ENCODE peak calls at places on chromosomes 5 and 9, in seven cellular contexts. One of them, this sample, is unnamed.
A peak's percentile ranks its signal among the peaks of the same experiment; 100 is the strongest.

GRCh38 chr5:149219584-149219983 is 52.1 kb upstream of the AFAP1L1 start:
- DNase-seq in astrocyte of the cerebellum: no peak
- DNase-seq in heart right ventricle: no peak
- DNase-seq in retinal pigment epithelial cell: no peak
- DNase-seq in A549: no peak
- DNase-seq in HFFc6: no peak
- DNase-seq in PC-3: no peak
- DNase-seq in this sample: no peak

GRCh38 chr5:172540099-172540870 is 86.0 kb upstream of the SH3PXD2B start:
- DNase-seq in astrocyte of the cerebellum: no peak
- DNase-seq in heart right ventricle: peak; percentile 2
- DNase-seq in retinal pigment epithelial cell: no peak
- DNase-seq in A549: no peak
- DNase-seq in HFFc6: no peak
- DNase-seq in PC-3: no peak
- DNase-seq in this sample: no peak

GRCh38 chr9:124964604-124965003 is 23.7 kb upstream of the GOLGA1 start:
- DNase-seq in astrocyte of the cerebellum: no peak
- DNase-seq in heart right ventricle: no peak
- DNase-seq in retinal pigment epithelial cell: no peak
- DNase-seq in A549: no peak
- DNase-seq in HFFc6: no peak
- DNase-seq in PC-3: no peak
- DNase-seq in this sample: no peak

GRCh38 chr5:1507961-1508678 is 15.6 kb downstream of the LPCAT1 start:
- DNase-seq in astrocyte of the cerebellum: no peak
- DNase-seq in heart right ventricle: no peak
- DNase-seq in retinal pigment epithelial cell: no peak
- DNase-seq in A549: no peak
- DNase-seq in HFFc6: no peak
- DNase-seq in PC-3: no peak
- DNase-seq in this sample: no peak

GRCh38 chr5:77770293-77771005 is 5.7 kb downstream of the TBCA start:
- DNase-seq in astrocyte of the cerebellum: no peak
- DNase-seq in heart right ventricle: no peak
- DNase-seq in retinal pigment epithelial cell: no peak
- DNase-seq in A549: no peak
- DNase-seq in HFFc6: no peak
- DNase-seq in PC-3: peak; percentile 39
- DNase-seq in this sample: no peak

GRCh38 chr5:180641566-180641900 is 7.9 kb downstream of the FLT4 start:
- DNase-seq in astrocyte of the cerebellum: no peak
- DNase-seq in heart right ventricle: no peak
- DNase-seq in retinal pigment epithelial cell: no peak
- DNase-seq in A549: no peak
- DNase-seq in HFFc6: no peak
- DNase-seq in PC-3: no peak
- DNase-seq in this sample: no peak

GRCh38 chr5:102691434-102691833 is 63.7 kb upstream of the PAM start:
- DNase-seq in astrocyte of the cerebellum: no peak
- DNase-seq in heart right ventricle: no peak
- DNase-seq in retinal pigment epithelial cell: no peak
- DNase-seq in A549: no peak
- DNase-seq in HFFc6: no peak
- DNase-seq in PC-3: no peak
- DNase-seq in this sample: no peak

GRCh38 chr9:78074385-78075291 is 43.0 kb upstream of the GNAQ start:
- DNase-seq in astrocyte of the cerebellum: no peak
- DNase-seq in heart right ventricle: no peak
- DNase-seq in retinal pigment epithelial cell: no peak
- DNase-seq in A549: no peak
- DNase-seq in HFFc6: no peak
- DNase-seq in PC-3: peak; percentile 38
- DNase-seq in this sample: no peak

GRCh38 chr5:74394924-74395880 is 245.3 kb downstream of the ENC1 start:
- DNase-seq in astrocyte of the cerebellum: no peak
- DNase-seq in heart right ventricle: no peak
- DNase-seq in retinal pigment epithelial cell: peak; percentile 62
- DNase-seq in A549: no peak
- DNase-seq in HFFc6: no peak
- DNase-seq in PC-3: peak; percentile 17
- DNase-seq in this sample: no peak

GRCh38 chr5:74393943-74394342 is 246.6 kb downstream of the ENC1 start:
- DNase-seq in astrocyte of the cerebellum: no peak
- DNase-seq in heart right ventricle: no peak
- DNase-seq in retinal pigment epithelial cell: no peak
- DNase-seq in A549: no peak
- DNase-seq in HFFc6: no peak
- DNase-seq in PC-3: no peak
- DNase-seq in this sample: no peak

GRCh38 chr5:74392698-74393431 is 247.7 kb downstream of the ENC1 start:
- DNase-seq in astrocyte of the cerebellum: no peak
- DNase-seq in heart right ventricle: no peak
- DNase-seq in retinal pigment epithelial cell: no peak
- DNase-seq in A549: no peak
- DNase-seq in HFFc6: peak; percentile 8
- DNase-seq in PC-3: peak; percentile 40
- DNase-seq in this sample: no peak

GRCh38 chr5:74396913-74397606 is 243.5 kb downstream of the ENC1 start:
- DNase-seq in astrocyte of the cerebellum: peak; percentile 24
- DNase-seq in heart right ventricle: peak; percentile 32
- DNase-seq in retinal pigment epithelial cell: no peak
- DNase-seq in A549: no peak
- DNase-seq in HFFc6: no peak
- DNase-seq in PC-3: no peak
- DNase-seq in this sample: no peak

GRCh38 chr5:74394543-74394923 is 246.0 kb downstream of the ENC1 start:
- DNase-seq in astrocyte of the cerebellum: no peak
- DNase-seq in heart right ventricle: no peak
- DNase-seq in retinal pigment epithelial cell: no peak
- DNase-seq in A549: no peak
- DNase-seq in HFFc6: no peak
- DNase-seq in PC-3: no peak
- DNase-seq in this sample: no peak
- TF ChIP-seq CTCF in astrocyte of the cerebellum: no peak
- TF ChIP-seq CTCF in heart right ventricle: no peak
- TF ChIP-seq CTCF in retinal pigment epithelial cell: peak; percentile 30
- TF ChIP-seq CTCF in A549: no peak
- TF ChIP-seq CTCF in HFFc6: no peak
- TF ChIP-seq CTCF in PC-3: peak; percentile 15
- TF ChIP-seq CTCF in this sample: no peak

GRCh38 chr9:120937127-120937526 is 10.5 kb upstream of the TRAF1 start:
- DNase-seq in astrocyte of the cerebellum: no peak
- DNase-seq in heart right ventricle: no peak
- DNase-seq in retinal pigment epithelial cell: no peak
- DNase-seq in A549: no peak
- DNase-seq in HFFc6: no peak
- DNase-seq in PC-3: no peak
- DNase-seq in this sample: no peak

GRCh38 chr9:120935383-120935857 is 8.8 kb upstream of the TRAF1 start:
- DNase-seq in astrocyte of the cerebellum: peak; percentile 60
- DNase-seq in heart right ventricle: peak; percentile 93
- DNase-seq in retinal pigment epithelial cell: peak; percentile 87
- DNase-seq in A549: peak; percentile 89
- DNase-seq in HFFc6: peak; percentile 86
- DNase-seq in PC-3: peak; percentile 90
- DNase-seq in this sample: no peak

GRCh38 chr9:120937596-120937995 is 11.0 kb upstream of the TRAF1 start:
- DNase-seq in astrocyte of the cerebellum: no peak
- DNase-seq in heart right ventricle: no peak
- DNase-seq in retinal pigment epithelial cell: no peak
- DNase-seq in A549: no peak
- DNase-seq in HFFc6: peak; percentile 28
- DNase-seq in PC-3: no peak
- DNase-seq in this sample: no peak

GRCh38 chr9:120936011-120936763 is 9.6 kb upstream of the TRAF1 start:
- DNase-seq in astrocyte of the cerebellum: peak; percentile 95
- DNase-seq in heart right ventricle: peak; percentile 93
- DNase-seq in retinal pigment epithelial cell: peak; percentile 66
- DNase-seq in A549: peak; percentile 89
- DNase-seq in HFFc6: peak; percentile 95
- DNase-seq in PC-3: peak; percentile 93
- DNase-seq in this sample: peak; percentile 76

GRCh38 chr9:120936764-120937122 is 10.1 kb upstream of the TRAF1 start:
- DNase-seq in astrocyte of the cerebellum: no peak
- DNase-seq in heart right ventricle: no peak
- DNase-seq in retinal pigment epithelial cell: no peak
- DNase-seq in A549: no peak
- DNase-seq in HFFc6: no peak
- DNase-seq in PC-3: no peak
- DNase-seq in this sample: no peak
- TF ChIP-seq CTCF in astrocyte of the cerebellum: no peak
- TF ChIP-seq CTCF in heart right ventricle: no peak
- TF ChIP-seq CTCF in retinal pigment epithelial cell: no peak
- TF ChIP-seq CTCF in A549: no peak
- TF ChIP-seq CTCF in HFFc6: peak; percentile 68
- TF ChIP-seq CTCF in PC-3: no peak
- TF ChIP-seq CTCF in this sample: no peak

DNA sequence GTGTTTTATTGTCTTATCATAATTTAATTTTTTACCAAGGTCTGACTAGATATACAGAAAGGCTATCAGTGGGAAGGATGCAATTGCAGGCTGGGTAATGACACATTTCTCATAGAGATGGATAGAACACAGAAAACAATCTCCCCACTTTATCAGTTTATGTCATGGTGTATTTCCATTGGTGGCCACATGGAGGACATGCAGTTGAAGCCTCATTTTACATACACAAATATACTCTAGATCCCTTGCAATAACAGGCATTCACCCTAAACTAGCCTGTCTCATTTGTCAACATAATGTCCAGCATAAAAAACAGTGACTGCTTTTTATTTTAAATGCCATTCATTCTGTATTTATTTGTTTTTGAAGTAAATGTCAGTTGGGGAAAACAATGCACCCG is 526.3 kb downstream of the GABRG2 start:
- DNase-seq in astrocyte of the cerebellum: no peak
- DNase-seq in heart right ventricle: no peak
- DNase-seq in retinal pigment epithelial cell: no peak
- DNase-seq in A549: peak; percentile 2
- DNase-seq in HFFc6: no peak
- DNase-seq in PC-3: peak; percentile 26
- DNase-seq in this sample: no peak
- TF ChIP-seq CTCF in astrocyte of the cerebellum: peak; percentile 5
- TF ChIP-seq CTCF in heart right ventricle: no peak
- TF ChIP-seq CTCF in retinal pigment epithelial cell: peak; percentile 54
- TF ChIP-seq CTCF in A549: no peak
- TF ChIP-seq CTCF in HFFc6: peak; percentile 46
- TF ChIP-seq CTCF in PC-3: peak; percentile 52
- TF ChIP-seq CTCF in this sample: peak; percentile 4

DNA sequence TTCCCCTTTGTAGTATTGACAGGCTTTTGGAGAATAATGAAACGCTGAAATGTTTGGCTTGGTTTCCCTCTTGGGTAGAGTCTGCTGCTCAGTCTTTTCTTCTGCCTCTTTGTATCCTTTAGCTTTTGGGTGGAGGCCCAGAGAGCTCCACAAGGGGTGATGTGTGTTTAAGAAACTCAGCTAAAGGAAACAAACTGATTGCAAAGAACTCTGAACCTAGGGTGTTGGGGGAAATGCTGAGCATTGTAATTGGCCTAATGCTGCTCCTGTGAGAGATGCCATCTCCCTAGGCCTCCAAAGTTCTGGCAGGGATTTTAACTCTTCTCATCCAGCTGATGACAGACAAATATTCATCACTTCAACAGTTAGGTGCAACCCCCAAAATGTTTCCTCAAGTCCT is 30.7 kb upstream of the ZSWIM6 start:
- DNase-seq in astrocyte of the cerebellum: peak; percentile 83
- DNase-seq in heart right ventricle: no peak
- DNase-seq in retinal pigment epithelial cell: no peak
- DNase-seq in A549: no peak
- DNase-seq in HFFc6: peak; percentile 77
- DNase-seq in PC-3: no peak
- DNase-seq in this sample: no peak
- TF ChIP-seq CTCF in astrocyte of the cerebellum: peak; percentile 21
- TF ChIP-seq CTCF in heart right ventricle: no peak
- TF ChIP-seq CTCF in retinal pigment epithelial cell: no peak
- TF ChIP-seq CTCF in A549: no peak
- TF ChIP-seq CTCF in HFFc6: peak; percentile 33
- TF ChIP-seq CTCF in PC-3: no peak
- TF ChIP-seq CTCF in this sample: no peak

GRCh38 chr5:157366741-157367684 is 93.0 kb upstream of the NIPAL4 start:
- DNase-seq in astrocyte of the cerebellum: peak; percentile 66
- DNase-seq in heart right ventricle: peak; percentile 28
- DNase-seq in retinal pigment epithelial cell: no peak
- DNase-seq in A549: peak; percentile 74
- DNase-seq in HFFc6: peak; percentile 40
- DNase-seq in PC-3: peak; percentile 86
- DNase-seq in this sample: no peak
- TF ChIP-seq CTCF in astrocyte of the cerebellum: peak; percentile 75
- TF ChIP-seq CTCF in heart right ventricle: no peak
- TF ChIP-seq CTCF in retinal pigment epithelial cell: peak; percentile 51
- TF ChIP-seq CTCF in A549: peak; percentile 59
- TF ChIP-seq CTCF in HFFc6: peak; percentile 80
- TF ChIP-seq CTCF in PC-3: peak; percentile 98
- TF ChIP-seq CTCF in this sample: no peak

DNA sequence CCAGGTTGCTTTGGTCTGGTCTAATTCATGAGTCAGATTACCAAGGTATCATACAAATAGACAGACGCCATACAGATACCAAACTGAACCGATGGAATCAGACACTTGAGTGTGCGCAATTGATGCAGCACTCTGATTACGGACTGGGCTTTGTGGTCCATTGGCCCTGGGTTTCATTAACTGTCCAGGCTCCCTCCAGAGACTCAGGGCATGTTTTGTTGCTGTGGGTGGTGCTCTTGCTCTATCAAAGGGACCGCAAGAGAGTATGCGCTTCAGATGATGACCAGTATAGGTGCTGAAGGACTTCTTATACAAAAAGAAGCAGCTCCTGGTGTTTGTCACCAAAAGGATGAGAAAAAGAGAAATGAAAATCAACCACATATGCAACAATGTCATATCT is 36.9 kb upstream of the ANKRD55 start:
- DNase-seq in astrocyte of the cerebellum: no peak
- DNase-seq in heart right ventricle: no peak
- DNase-seq in retinal pigment epithelial cell: no peak
- DNase-seq in A549: peak; percentile 18
- DNase-seq in HFFc6: no peak
- DNase-seq in PC-3: peak; percentile 12
- DNase-seq in this sample: no peak
- TF ChIP-seq CTCF in astrocyte of the cerebellum: no peak
- TF ChIP-seq CTCF in heart right ventricle: no peak
- TF ChIP-seq CTCF in retinal pigment epithelial cell: no peak
- TF ChIP-seq CTCF in A549: no peak
- TF ChIP-seq CTCF in HFFc6: no peak
- TF ChIP-seq CTCF in PC-3: no peak
- TF ChIP-seq CTCF in this sample: no peak

This sample was measured in GM20000.